ENCODE peak calls at places on chromosomes 6 and 20, in five cellular contexts. O is left lung, H is HepG2, R is PC-9, T is PC-3. S is an unnamed sample.

GRCh38 chr6:42453649-42454427 is 2.1 kb upstream of the TRERF1 start:
- DNase-seq in O (no peak), H (no peak), R (peak; percentile 35), T (no peak), S (peak; percentile 53)

GRCh38 chr20:62703853-62704228 is 4.8 kb upstream of the NTSR1 start:
- DNase-seq in O (no peak), H (no peak), R (no peak), T (no peak), S (no peak)

GRCh38 chr6:70338775-70339174 is 35.9 kb upstream of the COL9A1 start:
- DNase-seq in O (no peak), H (no peak), R (no peak), T (no peak), S (no peak)

GRCh38 chr6:138824482-138825134 is 28.7 kb downstream of the ECT2L start:
- DNase-seq in O (no peak), H (peak; percentile 25), R (no peak), T (no peak), S (no peak)

GRCh38 chr6:144659735-144660246 is 374.7 kb downstream of the UTRN start:
- DNase-seq in O (no peak), H (no peak), R (no peak), T (no peak), S (no peak)

GRCh38 chr6:73644030-73644429 is 9.8 kb downstream of the SLC17A5 start:
- DNase-seq in O (no peak), H (no peak), R (no peak), T (peak; percentile 46), S (no peak)

GRCh38 chr20:39849664-39850063 is 839.4 kb downstream of the MAFB start:
- DNase-seq in O (peak; percentile 77), H (no peak), R (no peak), T (no peak), S (peak; percentile 67)

GRCh38 chr6:53287336-53288225 is 61.2 kb downstream of the ELOVL5 start:
- DNase-seq in O (no peak), H (no peak), R (no peak), T (no peak), S (no peak)

GRCh38 chr20:25280051-25280573 is 32.2 kb downstream of the PYGB start:
- DNase-seq in O (peak; percentile 35), H (no peak), R (no peak), T (no peak), S (peak; percentile 46)

GRCh38 chr6:126047648-126048047 is 61.3 kb downstream of the TRMT11 start:
- DNase-seq in O (no peak), H (no peak), R (no peak), T (no peak), S (no peak)

GRCh38 chr6:72140795-72141194 is 254.4 kb downstream of the RIMS1 start:
- DNase-seq in O (no peak), H (no peak), R (no peak), T (peak; percentile 33), S (no peak)

GRCh38 chr6:5401845-5402738 is 140.8 kb downstream of the FARS2 start:
- DNase-seq in O (no peak), H (peak; percentile 19), R (no peak), T (peak; percentile 59), S (no peak)

GRCh38 chr20:58650181-58650775 is 805 bp upstream of the STX16 start:
- DNase-seq in O (peak; percentile 88), H (no peak), R (peak; percentile 23), T (no peak), S (peak; percentile 64)

GRCh38 chr6:39495023-39495422 is 172.5 kb upstream of the KCNK16 start:
- DNase-seq in O (no peak), H (no peak), R (no peak), T (no peak), S (no peak)

GRCh38 chr6:127121637-127121960 is 3.1 kb downstream of the RSPO3 start:
- DNase-seq in O (no peak), H (no peak), R (no peak), T (no peak), S (no peak)

GRCh38 chr6:42368156-42368555 is 83.6 kb downstream of the TRERF1 start:
- DNase-seq in O (no peak), H (no peak), R (no peak), T (no peak), S (no peak)

GRCh38 chr6:160227038-160227768 is 31.4 kb downstream of the SLC22A2 start:
- DNase-seq in O (no peak), H (no peak), R (no peak), T (no peak), S (no peak)

GRCh38 chr20:16801919-16802651 is 53.9 kb downstream of the OTOR start:
- DNase-seq in O (peak; percentile 38), H (peak; percentile 66), R (peak; percentile 64), T (peak; percentile 85), S (peak; percentile 66)

GRCh38 chr20:59120491-59120890 is 43.1 kb upstream of the ZNF831 start:
- DNase-seq in O (no peak), H (no peak), R (no peak), T (no peak), S (no peak)

GRCh38 chr6:116036075-116036773 is 24.5 kb downstream of the FRK start:
- DNase-seq in O (no peak), H (no peak), R (no peak), T (no peak), S (no peak)

GRCh38 chr20:59636791-59637370 is 32.5 kb downstream of the PHACTR3 start:
- DNase-seq in O (no peak), H (no peak), R (no peak), T (no peak), S (no peak)

GRCh38 chr6:111011360-111012142 is 29.7 kb downstream of the RPF2 start:
- DNase-seq in O (no peak), H (peak; percentile 32), R (peak; percentile 9), T (peak; percentile 50), S (no peak)

GRCh38 chr20:3890410-3890751 is 1.2 kb downstream of the PANK2 start:
- DNase-seq in O (no peak), H (peak; percentile 48), R (no peak), T (peak; percentile 51), S (no peak)

GRCh38 chr6:159065091-159065490 is 20.3 kb upstream of the TAGAP start:
- DNase-seq in O (no peak), H (no peak), R (no peak), T (no peak), S (no peak)

GRCh38 chr6:169930799-169931198 is 179.4 kb downstream of the ERMARD start:
- DNase-seq in O (no peak), H (no peak), R (no peak), T (no peak), S (no peak)

GRCh38 chr6:157222201-157222981 is 100.9 kb downstream of the TMEM242 start:
- DNase-seq in O (no peak), H (no peak), R (no peak), T (no peak), S (no peak)

GRCh38 chr6:157220485-157220884 is 102.8 kb downstream of the TMEM242 start:
- DNase-seq in O (no peak), H (no peak), R (no peak), T (no peak), S (no peak)

GRCh38 chr6:157221817-157222175 is 101.5 kb downstream of the TMEM242 start:
- DNase-seq in O (no peak), H (no peak), R (no peak), T (no peak), S (no peak)

GRCh38 chr6:157219201-157220200 is 103.8 kb downstream of the TMEM242 start:
- DNase-seq in O (no peak), H (peak; percentile 18), R (peak; percentile 18), T (peak; percentile 58), S (no peak)

DNA sequence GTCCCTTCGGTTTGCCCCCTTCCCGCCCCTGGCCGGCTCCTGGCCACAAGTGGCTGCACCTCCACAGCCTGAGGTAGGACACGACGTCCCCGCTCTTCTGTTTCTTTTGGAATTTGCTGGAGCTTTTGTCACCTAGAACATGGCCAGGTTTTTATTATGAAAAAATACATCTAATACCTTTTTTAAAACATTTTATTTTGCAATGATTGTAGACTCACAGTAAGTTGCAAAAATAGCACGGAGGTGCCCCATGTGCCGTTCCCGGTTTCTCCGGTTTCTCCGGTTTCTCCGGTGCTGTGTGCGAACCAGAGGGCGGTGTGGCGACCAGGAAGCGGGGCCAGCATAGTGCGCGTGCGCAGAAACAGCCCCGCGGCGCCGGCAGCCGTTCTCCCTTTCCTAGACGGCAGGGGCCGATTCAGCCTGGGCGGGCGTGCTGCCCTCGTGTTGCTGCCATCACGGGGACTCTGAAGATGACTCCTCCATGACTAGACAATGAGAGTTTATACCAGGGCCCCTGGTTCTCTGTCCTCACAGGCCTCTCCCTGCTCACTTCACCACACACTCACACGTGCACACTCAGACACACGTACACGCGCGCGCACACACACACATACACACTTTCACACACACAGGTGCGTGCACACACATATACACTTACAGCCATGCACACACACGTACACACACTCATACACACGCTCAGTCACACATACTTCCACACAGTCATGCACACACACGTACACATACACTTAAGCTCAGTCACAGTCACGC is 102.1 kb downstream of the TMEM242 start:
- DNase-seq in O (peak; percentile 97), H (peak; percentile 69), R (peak; percentile 88), T (peak; percentile 90), S (peak; percentile 92)
- TF ChIP-seq CTCF in O (no peak), H (peak; percentile 59), R (no peak), T (no peak), S (peak; percentile 17)

GRCh38 chr20:31572042-31572700 is 32.9 kb upstream of the ID1 start:
- DNase-seq in O (no peak), H (no peak), R (no peak), T (no peak), S (no peak)
- H3K4me1 ChIP-seq in O (peaks cover 64% of the 10 kb centered on the region), H (peaks cover 64% of the 10 kb centered on the region), R (peaks cover 53% of the 10 kb centered on the region), T (peaks cover 34% of the 10 kb centered on the region), S (peaks cover 48% of the 10 kb centered on the region)

GRCh38 chr20:32456869-32457421 is 98.8 kb downstream of the ASXL1 start:
- DNase-seq in O (peak; percentile 82), H (no peak), R (no peak), T (peak; percentile 55), S (no peak)
- H3K4me3 ChIP-seq in O (peak overlapping the region; percentile 34), H (no peak overlapping the region), R (no peak overlapping the region), T (peak overlapping the region; percentile 69), S (peak overlapping the region; percentile 45)

GRCh38 chr6:33850294-33850693 is 46.5 kb upstream of the MLN start:
- DNase-seq in O (no peak), H (no peak), R (no peak), T (no peak), S (no peak)

GRCh38 chr6:33853736-33854135 is 49.9 kb upstream of the MLN start:
- DNase-seq in O (no peak), H (no peak), R (no peak), T (no peak), S (no peak)

GRCh38 chr6:33850869-33851541 is 47.2 kb upstream of the MLN start:
- DNase-seq in O (no peak), H (no peak), R (no peak), T (no peak), S (no peak)

GRCh38 chr6:33853026-33853425 is 49.2 kb upstream of the MLN start:
- DNase-seq in O (no peak), H (no peak), R (no peak), T (no peak), S (no peak)

DNA sequence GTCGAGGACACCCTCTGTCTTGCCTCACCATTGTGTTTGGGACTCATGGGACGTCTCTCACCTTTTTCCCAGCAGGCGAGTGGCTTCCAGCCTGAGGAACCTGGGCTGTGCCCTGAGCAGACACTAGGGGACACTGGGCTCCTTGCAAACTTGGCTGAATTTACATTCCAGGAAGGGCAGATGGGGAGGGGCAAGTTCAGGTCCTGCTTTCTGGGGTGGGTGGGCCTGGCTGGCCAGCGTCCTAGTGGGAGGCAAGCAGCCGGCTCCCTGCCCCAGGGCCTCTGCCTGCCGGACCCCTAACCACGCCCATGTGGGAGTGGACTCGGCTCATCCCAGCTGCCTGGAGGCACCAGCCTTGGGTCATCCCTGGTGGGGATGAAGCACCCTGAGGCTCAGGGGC is 48.2 kb upstream of the MLN start:
- DNase-seq in O (no peak), H (peak; percentile 25), R (peak; percentile 23), T (peak; percentile 48), S (no peak)
- TF ChIP-seq CTCF in O (peak; percentile 16), H (peak; percentile 65), R (peak; percentile 63), T (peak; percentile 64), S (peak; percentile 28)

S was measured in lower lobe of right lung.